ENCODE peak calls at places on chromosome 20, in six cellular contexts. R is PC-9, E is ovary, O is brain microvascular endothelial cell, F is heart left ventricle, N is hepatocyte. I is an unnamed sample.

GRCh38 chr20:57753332-57754164 is 43.7 kb upstream of the PMEPA1 start:
- DNase-seq in R (no peak), E (no peak), O (no peak), F (peak; percentile 17), N (no peak), I (no peak)

GRCh38 chr20:824916-825315 is 8.6 kb upstream of the FAM110A start:
- DNase-seq in R (no peak), E (no peak), O (no peak), F (no peak), N (no peak), I (no peak)

GRCh38 chr20:13788167-13788834 is 3.5 kb downstream of the NDUFAF5 start:
- DNase-seq in R (peak; percentile 34), E (no peak), O (peak; percentile 77), F (no peak), N (peak; percentile 79), I (no peak)

GRCh38 chr20:2754426-2754825 is 46.0 kb downstream of the CPXM1 start:
- DNase-seq in R (no peak), E (no peak), O (no peak), F (no peak), N (no peak), I (no peak)

GRCh38 chr20:7622399-7622961 is 317.8 kb downstream of the HAO1 start:
- DNase-seq in R (no peak), E (no peak), O (no peak), F (no peak), N (no peak), I (no peak)

GRCh38 chr20:13261460-13262301 is 40.6 kb downstream of the ISM1 start:
- DNase-seq in R (peak; percentile 40), E (no peak), O (peak; percentile 60), F (peak; percentile 37), N (peak; percentile 63), I (peak; percentile 8)

GRCh38 chr20:33569290-33570094 is 79.6 kb downstream of the CBFA2T2 start:
- DNase-seq in R (no peak), E (no peak), O (no peak), F (no peak), N (no peak), I (no peak)

GRCh38 chr20:3420211-3420707 is 12.8 kb upstream of the DNAAF9 start:
- DNase-seq in R (no peak), E (no peak), O (peak; percentile 13), F (peak; percentile 15), N (no peak), I (no peak)

GRCh38 chr20:47038581-47039560 is 144.2 kb downstream of the EYA2 start:
- DNase-seq in R (no peak), E (no peak), O (no peak), F (no peak), N (no peak), I (no peak)

GRCh38 chr20:63124092-63124781 is 91.7 kb downstream of the YTHDF1 start:
- DNase-seq in R (no peak), E (no peak), O (no peak), F (no peak), N (no peak), I (no peak)

GRCh38 chr20:2163312-2163711 is 61.7 kb downstream of the STK35 start:
- DNase-seq in R (no peak), E (no peak), O (no peak), F (no peak), N (no peak), I (no peak)

GRCh38 chr20:2314759-2315439 is 19.1 kb downstream of the TGM3 start:
- DNase-seq in R (peak; percentile 72), E (no peak), O (no peak), F (peak; percentile 54), N (no peak), I (no peak)

GRCh38 chr20:62583424-62583920 is 58.8 kb upstream of the SLCO4A1 start:
- DNase-seq in R (no peak), E (no peak), O (no peak), F (no peak), N (peak; percentile 33), I (no peak)

GRCh38 chr20:644692-645317 is 8.2 kb downstream of the SRXN1 start:
- DNase-seq in R (no peak), E (no peak), O (no peak), F (no peak), N (no peak), I (no peak)

GRCh38 chr20:15310361-15310760 is 972.9 kb upstream of the FLRT3 start:
- DNase-seq in R (no peak), E (no peak), O (peak; percentile 18), F (no peak), N (no peak), I (no peak)

GRCh38 chr20:24993337-24994185 is 1.0 kb upstream of the APMAP start:
- DNase-seq in R (no peak), E (no peak), O (no peak), F (no peak), N (peak; percentile 42), I (no peak)

GRCh38 chr20:13910492-13910891 is 79.9 kb downstream of the SEL1L2 start:
- DNase-seq in R (no peak), E (no peak), O (no peak), F (no peak), N (no peak), I (no peak)

GRCh38 chr20:2745060-2745910 is 52.7 kb downstream of the EBF4 start:
- DNase-seq in R (no peak), E (no peak), O (no peak), F (no peak), N (no peak), I (no peak)

GRCh38 chr20:33262658-33263065 is 20.4 kb upstream of the BPIFB1 start:
- DNase-seq in R (peak; percentile 38), E (no peak), O (peak; percentile 52), F (no peak), N (peak; percentile 86), I (peak; percentile 6)

GRCh38 chr20:10853176-10853575 is 179.4 kb upstream of the JAG1 start:
- DNase-seq in R (no peak), E (no peak), O (no peak), F (no peak), N (no peak), I (no peak)

GRCh38 chr20:41028359-41029149 is at the start of gene TOP1:
- DNase-seq in R (peak; percentile 100), E (peak; percentile 100), O (peak; percentile 100), F (peak; percentile 100), N (peak; percentile 100), I (peak; percentile 100)

GRCh38 chr20:60408435-60408834 is 450.2 kb downstream of the CDH26 start:
- DNase-seq in R (no peak), E (no peak), O (no peak), F (no peak), N (no peak), I (no peak)
- H3K4me3 ChIP-seq in R (no peak overlapping the region), E (no peak overlapping the region), O (no peak overlapping the region), F (no peak overlapping the region), N (no peak overlapping the region), I (no peak overlapping the region)

GRCh38 chr20:6008254-6008653 is 45.6 kb downstream of the LRRN4 start:
- DNase-seq in R (peak; percentile 62), E (peak; percentile 48), O (peak; percentile 77), F (no peak), N (peak; percentile 77), I (peak; percentile 76)
- H3K27me3 ChIP-seq in R (no peaks in the 10 kb centered on the region), E (no peaks in the 10 kb centered on the region), O (no peaks in the 10 kb centered on the region), F (no peaks in the 10 kb centered on the region), N (no peaks in the 10 kb centered on the region), I (no peaks in the 10 kb centered on the region)

GRCh38 chr20:43322851-43323250 is 133.1 kb upstream of the PTPRT start:
- DNase-seq in R (no peak), E (no peak), O (no peak), F (no peak), N (no peak), I (no peak)

GRCh38 chr20:43316271-43316670 is 126.6 kb upstream of the PTPRT start:
- DNase-seq in R (no peak), E (no peak), O (no peak), F (no peak), N (no peak), I (no peak)

GRCh38 chr20:43323592-43323991 is 133.9 kb upstream of the PTPRT start:
- DNase-seq in R (no peak), E (no peak), O (no peak), F (no peak), N (no peak), I (no peak)

GRCh38 chr20:43320536-43320935 is 130.8 kb upstream of the PTPRT start:
- DNase-seq in R (no peak), E (no peak), O (no peak), F (no peak), N (no peak), I (no peak)

GRCh38 chr20:43318749-43319148 is 129.0 kb upstream of the PTPRT start:
- DNase-seq in R (no peak), E (no peak), O (no peak), F (no peak), N (no peak), I (no peak)
- H3K27ac ChIP-seq in R (no peak overlapping the region), E (no peak overlapping the region), O (no peak overlapping the region), F (no peak overlapping the region), N (no peak overlapping the region), I (no peak overlapping the region)

GRCh38 chr20:37922016-37922415 is 19.1 kb downstream of the VSTM2L start:
- DNase-seq in R (no peak), E (no peak), O (no peak), F (no peak), N (no peak), I (no peak)
- H3K4me3 ChIP-seq in R (no peak overlapping the region), E (no peak overlapping the region), O (no peak overlapping the region), F (no peak overlapping the region), N (no peak overlapping the region), I (no peak overlapping the region)

GRCh38 chr20:21146242-21146641 is 20.4 kb downstream of the KIZ start:
- DNase-seq in R (no peak), E (no peak), O (no peak), F (no peak), N (no peak), I (no peak)

GRCh38 chr20:21139881-21140566 is 14.1 kb downstream of the KIZ start:
- DNase-seq in R (no peak), E (no peak), O (no peak), F (no peak), N (no peak), I (no peak)

GRCh38 chr20:21145424-21145823 is 19.5 kb downstream of the KIZ start:
- DNase-seq in R (no peak), E (no peak), O (no peak), F (no peak), N (no peak), I (no peak)

GRCh38 chr20:21143194-21143890 is 17.5 kb downstream of the KIZ start:
- DNase-seq in R (no peak), E (no peak), O (no peak), F (no peak), N (no peak), I (no peak)

GRCh38 chr20:21141825-21142224 is 15.9 kb downstream of the KIZ start:
- DNase-seq in R (no peak), E (no peak), O (no peak), F (no peak), N (no peak), I (no peak)
- H3K27me3 ChIP-seq in R (no peaks in the 10 kb centered on the region), E (no peaks in the 10 kb centered on the region), O (no peaks in the 10 kb centered on the region), F (no peaks in the 10 kb centered on the region), N (no peaks in the 10 kb centered on the region), I (no peaks in the 10 kb centered on the region)

GRCh38 chr20:32229351-32229750 is 21.7 kb downstream of the POFUT1 start:
- DNase-seq in R (no peak), E (no peak), O (no peak), F (no peak), N (no peak), I (no peak)
- H3K27ac ChIP-seq in R (no peak overlapping the region), E (no peak overlapping the region), O (no peak overlapping the region), F (no peak overlapping the region), N (peak overlapping the region; percentile 98), I (no peak overlapping the region)